ENCODE peak calls at places on chromosomes 3 and 15, in nine cellular contexts. D, F, P, B, Z, I, A, K and U are unnamed samples.

GRCh38 chr3:4355401-4356224 is 52.4 kb downstream of the SETMAR start:
- DNase-seq in D (no peak), F (no peak), P (no peak), B (no peak), Z (no peak), I (peak; percentile 59), A (no peak), K (no peak), U (peak; percentile 42)

GRCh38 chr15:101431748-101432147 is 57.8 kb downstream of the PCSK6 start:
- DNase-seq in D (no peak), F (no peak), P (no peak), B (no peak), Z (no peak), I (no peak), A (no peak), K (no peak), U (no peak)

GRCh38 chr3:39126532-39127071 is 19.1 kb downstream of the TTC21A start:
- DNase-seq in D (peak; percentile 74), F (no peak), P (peak; percentile 89), B (peak; percentile 71), Z (no peak), I (peak; percentile 66), A (peak; percentile 65), K (peak; percentile 59), U (no peak)

GRCh38 chr3:14524920-14525660 is 15.1 kb downstream of the GRIP2 start:
- DNase-seq in D (no peak), F (no peak), P (peak; percentile 42), B (no peak), Z (no peak), I (no peak), A (no peak), K (no peak), U (no peak)

GRCh38 chr3:14414841-14415464 is 12.5 kb downstream of the SLC6A6 start:
- DNase-seq in D (no peak), F (no peak), P (no peak), B (no peak), Z (no peak), I (no peak), A (no peak), K (no peak), U (no peak)

GRCh38 chr15:60101416-60101815 is 97.3 kb downstream of the FOXB1 start:
- DNase-seq in D (no peak), F (no peak), P (no peak), B (no peak), Z (no peak), I (no peak), A (no peak), K (no peak), U (no peak)

GRCh38 chr3:33658971-33659848 is 58.8 kb downstream of the CLASP2 start:
- DNase-seq in D (peak; percentile 93), F (peak; percentile 54), P (peak; percentile 84), B (peak; percentile 50), Z (peak; percentile 57), I (peak; percentile 60), A (peak; percentile 88), K (peak; percentile 76), U (peak; percentile 53)

GRCh38 chr15:35713733-35714132 is 167.8 kb upstream of the DPH6 start:
- DNase-seq in D (peak; percentile 27), F (no peak), P (no peak), B (no peak), Z (no peak), I (no peak), A (peak; percentile 78), K (no peak), U (no peak)

GRCh38 chr3:62260655-62261054 is 112.7 kb downstream of the FEZF2 start:
- DNase-seq in D (no peak), F (no peak), P (no peak), B (no peak), Z (no peak), I (no peak), A (no peak), K (no peak), U (no peak)

GRCh38 chr3:4977001-4977888 is 2.0 kb upstream of the BHLHE40 start:
- DNase-seq in D (peak; percentile 97), F (peak; percentile 79), P (peak; percentile 91), B (peak; percentile 83), Z (no peak), I (peak; percentile 82), A (peak; percentile 84), K (peak; percentile 91), U (no peak)

GRCh38 chr15:90126457-90127435 is 24.5 kb upstream of the IDH2 start:
- DNase-seq in D (no peak), F (no peak), P (peak; percentile 92), B (peak; percentile 59), Z (no peak), I (peak; percentile 48), A (no peak), K (no peak), U (no peak)

GRCh38 chr3:81302045-81302444 is 459.4 kb downstream of the GBE1 start:
- DNase-seq in D (peak; percentile 37), F (peak; percentile 15), P (peak; percentile 66), B (peak; percentile 29), Z (peak; percentile 15), I (peak; percentile 29), A (peak; percentile 48), K (peak; percentile 50), U (peak; percentile 38)

GRCh38 chr15:33506781-33507180 is 196.0 kb downstream of the RYR3 start:
- DNase-seq in D (peak; percentile 5), F (no peak), P (no peak), B (no peak), Z (peak; percentile 2), I (no peak), A (peak; percentile 28), K (no peak), U (no peak)

GRCh38 chr15:44695274-44695673 is 15.8 kb downstream of the PATL2 start:
- DNase-seq in D (no peak), F (no peak), P (no peak), B (no peak), Z (no peak), I (no peak), A (no peak), K (no peak), U (no peak)

GRCh38 chr15:93088200-93088980 is 621 bp downstream of the RGMA start:
- DNase-seq in D (no peak), F (no peak), P (peak; percentile 82), B (no peak), Z (no peak), I (peak; percentile 34), A (no peak), K (no peak), U (no peak)

GRCh38 chr15:63221346-63221745 is 31.9 kb downstream of the RAB8B start:
- DNase-seq in D (no peak), F (peak; percentile 43), P (no peak), B (no peak), Z (no peak), I (no peak), A (peak; percentile 37), K (no peak), U (no peak)

GRCh38 chr3:182794455-182794773 is 1.1 kb downstream of the ATP11B start:
- DNase-seq in D (no peak), F (no peak), P (no peak), B (no peak), Z (no peak), I (no peak), A (no peak), K (no peak), U (no peak)

GRCh38 chr3:66153961-66154923 is 66.6 kb upstream of the SLC25A26 start:
- DNase-seq in D (peak; percentile 25), F (no peak), P (peak; percentile 52), B (no peak), Z (no peak), I (no peak), A (peak; percentile 35), K (no peak), U (no peak)

GRCh38 chr3:172125963-172126403 is 86.6 kb downstream of the FNDC3B start:
- DNase-seq in D (peak; percentile 77), F (peak; percentile 83), P (no peak), B (peak; percentile 62), Z (no peak), I (peak; percentile 55), A (peak; percentile 79), K (no peak), U (no peak)

DNA sequence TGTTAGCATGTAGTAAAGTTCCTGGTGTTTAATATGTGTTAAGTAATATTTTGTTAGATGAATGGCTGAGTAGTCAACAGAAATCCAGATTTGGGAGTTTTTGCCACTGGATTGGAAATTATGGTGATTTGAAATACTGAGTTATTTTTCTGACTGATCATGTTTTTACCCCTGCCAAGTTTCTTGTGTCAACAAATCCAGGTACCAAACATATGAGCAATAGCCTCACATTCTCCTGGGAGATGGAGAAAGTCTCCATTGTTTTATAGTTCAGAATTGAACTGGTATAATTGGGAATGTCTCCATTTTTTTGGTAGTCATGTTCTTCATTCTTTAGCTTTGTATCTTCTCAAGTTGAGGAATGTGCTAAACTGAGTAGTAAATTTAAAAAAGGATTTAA is 767.2 kb upstream of the LMCD1 start:
- DNase-seq in D (no peak), F (no peak), P (no peak), B (no peak), Z (no peak), I (no peak), A (no peak), K (no peak), U (no peak)
- TF ChIP-seq CTCF in D (no peak), F (no peak), P (no peak), B (no peak), Z (no peak), I (no peak), A (no peak), K (no peak), U (no peak)

GRCh38 chr3:140206196-140207040 is 271.4 kb downstream of the CLSTN2 start:
- DNase-seq in D (peak; percentile 44), F (no peak), P (peak; percentile 84), B (no peak), Z (no peak), I (no peak), A (peak; percentile 18), K (peak; percentile 16), U (peak; percentile 44)
- TF ChIP-seq CTCF in D (peak; percentile 17), F (no peak), P (peak; percentile 70), B (no peak), Z (peak; percentile 10), I (no peak), A (no peak), K (no peak), U (no peak)

DNA sequence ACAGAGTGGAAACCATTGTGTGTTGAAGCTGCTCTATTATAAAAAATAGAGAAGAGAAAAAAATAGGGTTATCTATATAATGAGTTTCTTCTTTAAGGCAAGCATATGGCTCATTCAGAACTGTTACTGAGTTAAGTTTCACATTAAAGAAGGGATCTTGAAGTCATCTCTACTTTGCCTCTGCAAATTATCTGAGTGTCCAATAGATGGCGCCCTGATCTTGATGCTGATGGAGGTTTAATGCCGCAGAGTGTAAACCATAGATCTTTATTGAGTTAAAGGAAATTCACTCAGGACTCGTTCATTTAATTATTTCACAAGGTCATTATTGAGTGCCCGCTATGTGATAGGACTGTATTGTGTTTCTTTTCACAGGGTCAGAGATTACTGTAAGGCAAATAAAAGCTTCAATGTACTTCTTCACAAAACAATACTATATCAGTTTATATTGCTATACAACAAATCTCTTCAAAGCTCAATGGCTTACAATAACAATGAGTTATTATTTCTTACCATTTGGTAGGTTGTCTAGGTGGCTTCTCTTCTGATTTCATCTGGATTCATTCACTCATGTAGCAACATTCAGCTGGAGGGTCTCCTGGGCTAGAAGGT is 171.4 kb downstream of the NSUN3 start:
- DNase-seq in D (peak; percentile 49), F (no peak), P (peak; percentile 55), B (peak; percentile 21), Z (no peak), I (peak; percentile 13), A (peak; percentile 44), K (peak; percentile 52), U (no peak)
- TF ChIP-seq CTCF in D (peak; percentile 73), F (no peak), P (peak; percentile 90), B (peak; percentile 59), Z (peak; percentile 60), I (peak; percentile 33), A (peak; percentile 55), K (peak; percentile 61), U (peak; percentile 52)

GRCh38 chr15:51163843-51164242 is 69.1 kb upstream of the TNFAIP8L3 start:
- DNase-seq in D (no peak), F (no peak), P (peak; percentile 57), B (no peak), Z (no peak), I (no peak), A (no peak), K (peak; percentile 45), U (no peak)
- TF ChIP-seq CTCF in D (no peak), F (no peak), P (peak; percentile 54), B (no peak), Z (no peak), I (no peak), A (no peak), K (peak; percentile 18), U (no peak)